ENCODE peak calls at places on chromosomes 12 and 14, in five cellular contexts. One of them, this sample, is unnamed.
A peak's percentile ranks its signal among the peaks of the same experiment; 100 is the strongest.

GRCh38 chr14:91416744-91417133 is 881 bp downstream of the CCDC88C start:
- DNase-seq in thoracic aorta: no peak
- DNase-seq in tibial artery: no peak
- DNase-seq in AG10803: no peak
- DNase-seq in progenitor cell of endocrine pancreas: no peak
- DNase-seq in this sample: peak; percentile 20

GRCh38 chr12:13186292-13186691 is 10.2 kb upstream of the EMP1 start:
- DNase-seq in tibial artery: no peak
- DNase-seq in thoracic aorta: no peak
- DNase-seq in AG10803: no peak
- DNase-seq in progenitor cell of endocrine pancreas: no peak
- DNase-seq in this sample: no peak

GRCh38 chr14:39988939-39989338 is 556.7 kb upstream of the FBXO33 start:
- DNase-seq in tibial artery: no peak
- DNase-seq in AG10803: no peak
- DNase-seq in progenitor cell of endocrine pancreas: no peak
- DNase-seq in thoracic aorta: no peak
- DNase-seq in this sample: peak; percentile 11

GRCh38 chr14:99524804-99525698 is 43.8 kb downstream of the CCNK start:
- DNase-seq in tibial artery: no peak
- DNase-seq in AG10803: peak; percentile 48
- DNase-seq in thoracic aorta: no peak
- DNase-seq in progenitor cell of endocrine pancreas: no peak
- DNase-seq in this sample: no peak

GRCh38 chr12:110582286-110583136 is 607 bp downstream of the PPTC7 start:
- DNase-seq in thoracic aorta: no peak
- DNase-seq in AG10803: peak; percentile 34
- DNase-seq in progenitor cell of endocrine pancreas: peak; percentile 33
- DNase-seq in tibial artery: peak; percentile 67
- DNase-seq in this sample: peak; percentile 55

GRCh38 chr14:48563465-48563864 is 888.1 kb upstream of the MDGA2 start:
- DNase-seq in progenitor cell of endocrine pancreas: no peak
- DNase-seq in tibial artery: no peak
- DNase-seq in AG10803: no peak
- DNase-seq in thoracic aorta: no peak
- DNase-seq in this sample: no peak

GRCh38 chr12:76455582-76456345 is 103.8 kb downstream of the OSBPL8 start:
- DNase-seq in progenitor cell of endocrine pancreas: no peak
- DNase-seq in thoracic aorta: no peak
- DNase-seq in AG10803: peak; percentile 91
- DNase-seq in tibial artery: no peak
- DNase-seq in this sample: peak; percentile 6

GRCh38 chr12:68750506-68750905 is 4.5 kb downstream of the SLC35E3 start:
- DNase-seq in progenitor cell of endocrine pancreas: no peak
- DNase-seq in AG10803: no peak
- DNase-seq in tibial artery: no peak
- DNase-seq in thoracic aorta: no peak
- DNase-seq in this sample: no peak

GRCh38 chr14:54772451-54772881 is 130.2 kb downstream of the GCH1 start:
- DNase-seq in tibial artery: no peak
- DNase-seq in AG10803: peak; percentile 71
- DNase-seq in thoracic aorta: no peak
- DNase-seq in progenitor cell of endocrine pancreas: no peak
- DNase-seq in this sample: no peak

GRCh38 chr12:108254030-108254429 is 85.1 kb downstream of the CMKLR1 start:
- DNase-seq in thoracic aorta: no peak
- DNase-seq in tibial artery: no peak
- DNase-seq in progenitor cell of endocrine pancreas: no peak
- DNase-seq in AG10803: no peak
- DNase-seq in this sample: no peak

GRCh38 chr12:116802018-116802417 is 63.9 kb downstream of the RNFT2 start:
- DNase-seq in thoracic aorta: no peak
- DNase-seq in progenitor cell of endocrine pancreas: no peak
- DNase-seq in tibial artery: no peak
- DNase-seq in AG10803: no peak
- DNase-seq in this sample: no peak

GRCh38 chr14:21768116-21768874 is 94.7 kb upstream of the OR4E1 start:
- DNase-seq in AG10803: no peak
- DNase-seq in progenitor cell of endocrine pancreas: no peak
- DNase-seq in thoracic aorta: no peak
- DNase-seq in tibial artery: no peak
- DNase-seq in this sample: no peak

GRCh38 chr14:103127861-103128598 is 4.8 kb downstream of the TNFAIP2 start:
- DNase-seq in thoracic aorta: no peak
- DNase-seq in progenitor cell of endocrine pancreas: no peak
- DNase-seq in AG10803: no peak
- DNase-seq in tibial artery: no peak
- DNase-seq in this sample: no peak

GRCh38 chr12:72586456-72586855 is 314.3 kb downstream of the TRHDE start:
- DNase-seq in thoracic aorta: no peak
- DNase-seq in tibial artery: no peak
- DNase-seq in progenitor cell of endocrine pancreas: no peak
- DNase-seq in AG10803: no peak
- DNase-seq in this sample: no peak

GRCh38 chr14:58501214-58501816 is 73.8 kb downstream of the KIAA0586 start:
- DNase-seq in thoracic aorta: no peak
- DNase-seq in progenitor cell of endocrine pancreas: no peak
- DNase-seq in tibial artery: no peak
- DNase-seq in AG10803: peak; percentile 85
- DNase-seq in this sample: peak; percentile 12

GRCh38 chr12:117986705-117987469 is 18.1 kb upstream of the KSR2 start:
- DNase-seq in tibial artery: no peak
- DNase-seq in AG10803: peak; percentile 63
- DNase-seq in thoracic aorta: no peak
- DNase-seq in progenitor cell of endocrine pancreas: no peak
- DNase-seq in this sample: no peak

GRCh38 chr12:52221912-52222457 is 11.1 kb upstream of the KRT7 start:
- DNase-seq in thoracic aorta: no peak
- DNase-seq in progenitor cell of endocrine pancreas: peak; percentile 42
- DNase-seq in AG10803: peak; percentile 51
- DNase-seq in tibial artery: no peak
- DNase-seq in this sample: peak; percentile 81

GRCh38 chr14:101119830-101120571 is 216.5 kb upstream of the RTL1 start:
- DNase-seq in AG10803: no peak
- DNase-seq in thoracic aorta: no peak
- DNase-seq in tibial artery: peak; percentile 17
- DNase-seq in progenitor cell of endocrine pancreas: no peak
- DNase-seq in this sample: no peak

GRCh38 chr12:16166563-16167470 is 110.7 kb downstream of the SLC15A5 start:
- DNase-seq in progenitor cell of endocrine pancreas: no peak
- DNase-seq in tibial artery: peak; percentile 22
- DNase-seq in thoracic aorta: no peak
- DNase-seq in AG10803: no peak
- DNase-seq in this sample: no peak

GRCh38 chr12:113855998-113856397 is 110.1 kb downstream of the RBM19 start:
- DNase-seq in progenitor cell of endocrine pancreas: no peak
- DNase-seq in thoracic aorta: no peak
- DNase-seq in AG10803: no peak
- DNase-seq in tibial artery: no peak
- DNase-seq in this sample: no peak

GRCh38 chr12:76031081-76031413 is 529 bp downstream of the PHLDA1 start:
- DNase-seq in progenitor cell of endocrine pancreas: no peak
- DNase-seq in thoracic aorta: no peak
- DNase-seq in tibial artery: peak; percentile 31
- DNase-seq in AG10803: no peak
- DNase-seq in this sample: no peak

GRCh38 chr14:64937821-64938193 is 4.7 kb downstream of the GPX2 start:
- DNase-seq in thoracic aorta: no peak
- DNase-seq in progenitor cell of endocrine pancreas: no peak
- DNase-seq in tibial artery: no peak
- DNase-seq in AG10803: peak; percentile 8
- DNase-seq in this sample: no peak
- TF ChIP-seq CTCF in thoracic aorta: peak; percentile 39
- TF ChIP-seq CTCF in progenitor cell of endocrine pancreas: no peak
- TF ChIP-seq CTCF in tibial artery: peak; percentile 53
- TF ChIP-seq CTCF in AG10803: peak; percentile 42
- TF ChIP-seq CTCF in this sample: no peak

GRCh38 chr14:67680121-67680602 is 5.7 kb upstream of the VTI1B start:
- DNase-seq in AG10803: peak; percentile 68
- DNase-seq in thoracic aorta: no peak
- DNase-seq in tibial artery: no peak
- DNase-seq in progenitor cell of endocrine pancreas: no peak
- DNase-seq in this sample: no peak

GRCh38 chr14:67674480-67675218 is at the start of gene VTI1B:
- DNase-seq in thoracic aorta: peak; percentile 13
- DNase-seq in progenitor cell of endocrine pancreas: peak; percentile 62
- DNase-seq in AG10803: peak; percentile 72
- DNase-seq in tibial artery: peak; percentile 68
- DNase-seq in this sample: peak; percentile 82

GRCh38 chr14:67674139-67674479 is 323 bp downstream of the VTI1B start:
- DNase-seq in AG10803: peak; percentile 52
- DNase-seq in progenitor cell of endocrine pancreas: peak; percentile 65
- DNase-seq in thoracic aorta: no peak
- DNase-seq in tibial artery: peak; percentile 58
- DNase-seq in this sample: peak; percentile 77

GRCh38 chr14:67673451-67673850 is 981 bp downstream of the VTI1B start:
- DNase-seq in AG10803: peak; percentile 21
- DNase-seq in tibial artery: no peak
- DNase-seq in thoracic aorta: no peak
- DNase-seq in progenitor cell of endocrine pancreas: no peak
- DNase-seq in this sample: no peak

GRCh38 chr14:67675219-67675582 is 769 bp upstream of the VTI1B start:
- DNase-seq in tibial artery: no peak
- DNase-seq in thoracic aorta: no peak
- DNase-seq in progenitor cell of endocrine pancreas: no peak
- DNase-seq in AG10803: no peak
- DNase-seq in this sample: no peak
- TF ChIP-seq CTCF in tibial artery: no peak
- TF ChIP-seq CTCF in thoracic aorta: no peak
- TF ChIP-seq CTCF in progenitor cell of endocrine pancreas: no peak
- TF ChIP-seq CTCF in AG10803: no peak
- TF ChIP-seq CTCF in this sample: no peak

GRCh38 chr12:104632724-104633181 is 176.0 kb downstream of the CHST11 start:
- DNase-seq in progenitor cell of endocrine pancreas: no peak
- DNase-seq in thoracic aorta: no peak
- DNase-seq in tibial artery: no peak
- DNase-seq in AG10803: peak; percentile 80
- DNase-seq in this sample: no peak
- TF ChIP-seq CTCF in progenitor cell of endocrine pancreas: no peak
- TF ChIP-seq CTCF in thoracic aorta: no peak
- TF ChIP-seq CTCF in tibial artery: no peak
- TF ChIP-seq CTCF in AG10803: no peak
- TF ChIP-seq CTCF in this sample: no peak

DNA sequence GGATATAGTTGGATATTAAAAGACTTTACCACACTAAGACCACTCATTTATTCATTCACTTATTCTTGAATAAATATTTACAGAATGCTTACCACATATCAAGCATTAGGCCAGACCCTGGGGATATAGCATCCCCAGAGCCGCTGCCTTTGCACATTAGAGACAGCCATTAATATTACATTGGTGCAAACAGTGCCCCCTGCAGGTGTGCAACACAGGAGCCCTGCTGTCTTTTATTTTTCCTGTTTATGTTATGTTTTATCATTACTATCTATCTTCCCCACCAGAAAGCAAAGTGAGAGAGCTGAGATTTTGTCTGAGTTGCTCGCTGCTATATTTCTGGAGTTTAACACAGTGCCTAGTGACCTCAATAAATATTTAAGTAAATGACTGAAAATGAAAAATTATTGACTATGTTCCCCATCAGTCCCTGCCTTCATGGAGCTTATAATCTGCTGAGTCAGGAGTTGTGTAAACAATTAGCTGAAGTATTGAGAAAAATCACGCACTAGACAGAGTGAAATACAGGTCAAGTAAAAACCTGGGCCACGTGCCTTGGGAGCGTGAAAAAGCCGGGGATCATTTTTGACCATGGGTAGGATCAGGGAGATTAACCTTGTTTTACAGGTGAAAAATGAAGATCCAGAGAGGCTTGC is 301.6 kb downstream of the PCNX1 start:
- DNase-seq in AG10803: no peak
- DNase-seq in progenitor cell of endocrine pancreas: no peak
- DNase-seq in tibial artery: no peak
- DNase-seq in thoracic aorta: no peak
- DNase-seq in this sample: no peak
- TF ChIP-seq CTCF in AG10803: no peak
- TF ChIP-seq CTCF in progenitor cell of endocrine pancreas: no peak
- TF ChIP-seq CTCF in tibial artery: no peak
- TF ChIP-seq CTCF in thoracic aorta: no peak
- TF ChIP-seq CTCF in this sample: peak; percentile 31

This sample was measured in endothelial cell.